ENCODE peak calls at places on chromosome 9, in four cellular contexts. H is B cell, N is glutamatergic neuron, L is RWPE1. A is an unnamed sample.

GRCh38 chr9:110030632-110031031 is 177.3 kb downstream of the C9orf152 start:
- DNase-seq in N (no peak), H (no peak), L (peak), A (no peak)

GRCh38 chr9:132187006-132187760 is 25.3 kb downstream of the NTNG2 start:
- DNase-seq in H (no peak), N (peak), L (no peak), A (no peak)

GRCh38 chr9:133171161-133171955 is 7.6 kb upstream of the GBGT1 start:
- DNase-seq in L (no peak), N (no peak), H (no peak), A (no peak)

GRCh38 chr9:112175796-112176315 is 759 bp upstream of the SUSD1 start:
- DNase-seq in H (peak), N (no peak), L (no peak), A (no peak)

GRCh38 chr9:114220129-114220541 is 64.8 kb downstream of the COL27A1 start:
- DNase-seq in N (no peak), L (no peak), H (no peak), A (no peak)

GRCh38 chr9:13478637-13479036 is 199.1 kb upstream of the MPDZ start:
- DNase-seq in L (no peak), H (no peak), N (no peak), A (no peak)

GRCh38 chr9:111179577-111179976 is 141.3 kb upstream of the LPAR1 start:
- DNase-seq in N (no peak), H (no peak), L (no peak), A (no peak)

GRCh38 chr9:136325354-136325753 is 2.0 kb upstream of the GPSM1 start:
- DNase-seq in H (no peak), L (no peak), N (no peak), A (no peak)

GRCh38 chr9:69857131-69857530 is 36.5 kb downstream of the CFAP95 start:
- DNase-seq in L (peak), N (no peak), H (no peak), A (peak)

GRCh38 chr9:16928179-16928945 is 57.9 kb upstream of the BNC2 start:
- DNase-seq in N (no peak), H (no peak), L (no peak), A (no peak)

GRCh38 chr9:103364753-103365152 is 369.6 kb downstream of the CYLC2 start:
- DNase-seq in H (no peak), L (peak), N (no peak), A (peak)

GRCh38 chr9:71725590-71726338 is 42.5 kb downstream of the CEMIP2 start:
- DNase-seq in H (no peak), N (no peak), L (peak), A (peak)

GRCh38 chr9:26975728-26976707 is 19.8 kb downstream of the IFT74 start:
- DNase-seq in H (no peak), N (no peak), L (no peak), A (peak)

GRCh38 chr9:89391585-89391984 is 73.3 kb downstream of the SECISBP2 start:
- DNase-seq in L (no peak), N (no peak), H (no peak), A (no peak)

GRCh38 chr9:131635285-131635684 is 90.0 kb downstream of the PRRT1B start:
- DNase-seq in L (peak), H (no peak), N (no peak), A (peak)

GRCh38 chr9:136092353-136092650 is 2.8 kb downstream of the NACC2 start:
- DNase-seq in N (no peak), L (no peak), H (no peak), A (no peak)

GRCh38 chr9:16316911-16317817 is 553.3 kb downstream of the BNC2 start:
- DNase-seq in L (no peak), H (no peak), N (no peak), A (no peak)

A was measured in mammary epithelial cell.